ENCODE peak calls at places on chromosomes 12 and 14, in five cellular contexts. G, X, I, Y and E are unnamed samples.

GRCh38 chr12:50380761-50381325 is 15.6 kb downstream of the FAM186A start:
- DNase-seq in G (no peak), X (no peak), I (no peak), Y (no peak), E (no peak)

GRCh38 chr12:92561543-92561899 is 141.3 kb upstream of the PLEKHG7 start:
- DNase-seq in G (peak; percentile 60), X (no peak), I (no peak), Y (peak; percentile 74), E (peak; percentile 38)

GRCh38 chr14:55848964-55849363 is 269.0 kb downstream of the KTN1 start:
- DNase-seq in G (no peak), X (no peak), I (no peak), Y (no peak), E (no peak)

GRCh38 chr12:13405961-13406703 is 209.6 kb downstream of the EMP1 start:
- DNase-seq in G (no peak), X (no peak), I (no peak), Y (no peak), E (no peak)

GRCh38 chr14:74541225-74541624 is 47.7 kb downstream of the ISCA2 start:
- DNase-seq in G (no peak), X (no peak), I (no peak), Y (no peak), E (no peak)

GRCh38 chr14:64012720-64013119 is 159.9 kb downstream of the SYNE2 start:
- DNase-seq in G (no peak), X (no peak), I (no peak), Y (no peak), E (no peak)

GRCh38 chr14:88242426-88242825 is 80.6 kb downstream of the KCNK10 start:
- DNase-seq in G (no peak), X (no peak), I (no peak), Y (no peak), E (no peak)

GRCh38 chr12:107317751-107318553 is 224.6 kb upstream of the CRY1 start:
- DNase-seq in G (peak; percentile 90), X (no peak), I (no peak), Y (peak; percentile 77), E (peak; percentile 90)

GRCh38 chr14:61468063-61468825 is 146.9 kb downstream of the PRKCH start:
- DNase-seq in G (no peak), X (no peak), I (no peak), Y (no peak), E (no peak)

GRCh38 chr12:6791931-6792520 is 2.7 kb downstream of the CD4 start:
- DNase-seq in G (no peak), X (no peak), I (no peak), Y (no peak), E (no peak)

GRCh38 chr14:31253746-31254471 is 46.3 kb upstream of the HECTD1 start:
- DNase-seq in G (no peak), X (no peak), I (no peak), Y (no peak), E (no peak)

GRCh38 chr12:9760699-9761406 is at the start of gene CD69:
- DNase-seq in G (peak; percentile 49), X (no peak), I (peak; percentile 83), Y (no peak), E (no peak)

GRCh38 chr12:107634530-107634929 is 51.1 kb upstream of the PWP1 start:
- DNase-seq in G (no peak), X (no peak), I (no peak), Y (no peak), E (no peak)

GRCh38 chr14:24368562-24369252 is 723 bp downstream of the NFATC4 start:
- DNase-seq in G (peak; percentile 39), X (no peak), I (peak; percentile 53), Y (peak; percentile 43), E (peak; percentile 88)

GRCh38 chr12:88300931-88301330 is 158.8 kb downstream of the TMTC3 start:
- DNase-seq in G (no peak), X (no peak), I (no peak), Y (no peak), E (no peak)

GRCh38 chr14:71242237-71242748 is 335.0 kb downstream of the PCNX1 start:
- DNase-seq in G (no peak), X (no peak), I (no peak), Y (peak; percentile 31), E (no peak)

GRCh38 chr12:117845271-117845904 is 123.4 kb downstream of the KSR2 start:
- DNase-seq in G (no peak), X (no peak), I (peak; percentile 54), Y (no peak), E (no peak)

GRCh38 chr12:112107306-112107705 is 1.3 kb downstream of the NAA25 start:
- DNase-seq in G (no peak), X (no peak), I (no peak), Y (no peak), E (no peak)
- H3K4me3 ChIP-seq in G (peak overlapping the region; percentile 87), X (peak overlapping the region; percentile 85), I (peak overlapping the region; percentile 90), Y (peak overlapping the region; percentile 85), E (peak overlapping the region; percentile 57)

DNA sequence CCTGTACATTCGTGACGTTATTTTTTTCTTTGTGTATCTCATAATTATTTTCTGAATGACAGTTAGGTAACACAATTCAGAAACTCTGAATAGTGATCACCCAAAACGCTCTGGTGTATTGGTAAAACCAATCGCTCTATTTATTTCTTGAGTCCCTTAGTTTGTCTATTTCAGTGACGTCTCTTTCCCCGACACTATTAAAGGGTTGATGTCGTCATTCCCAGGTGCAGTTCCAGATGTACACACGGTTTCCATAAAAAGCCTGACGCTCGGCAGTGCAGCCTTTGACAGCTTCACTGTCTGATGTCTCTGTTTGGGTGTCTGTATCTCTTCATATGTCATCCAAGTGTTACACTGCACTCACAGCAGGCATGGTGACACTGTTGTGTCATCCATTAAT is 701.4 kb downstream of the TMEM121 start:
- DNase-seq in G (no peak), X (no peak), I (no peak), Y (no peak), E (no peak)
- H3K9me3 ChIP-seq in G (no peaks in the 10 kb centered on the region), X (peaks cover 5% of the 10 kb centered on the region), I (no peaks in the 10 kb centered on the region), Y (no peaks in the 10 kb centered on the region), E (no peaks in the 10 kb centered on the region)

DNA sequence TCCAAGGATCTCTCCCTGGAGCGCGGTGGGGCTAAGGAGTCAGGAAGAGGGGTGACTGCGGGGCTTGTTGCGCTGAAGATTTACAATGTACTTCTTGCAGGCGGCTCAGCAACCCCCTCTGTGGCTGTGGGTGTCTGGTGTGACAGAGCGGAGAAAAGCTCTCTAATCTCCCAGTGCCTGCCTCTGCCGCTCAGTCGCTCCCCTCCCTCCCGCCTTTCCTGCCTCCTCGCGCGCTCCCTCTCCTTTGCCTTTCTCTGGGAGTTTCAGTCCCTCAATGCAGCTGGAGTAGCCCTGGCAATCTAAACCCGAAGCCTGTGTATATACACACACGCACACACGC is 799 bp upstream of the TRHDE start:
- DNase-seq in G (peak; percentile 69), X (no peak), I (no peak), Y (peak; percentile 5), E (peak; percentile 59)
- H3K4me3 ChIP-seq in G (peak overlapping the region; percentile 73), X (peak overlapping the region; percentile 42), I (no peak overlapping the region), Y (peak overlapping the region; percentile 47), E (peak overlapping the region; percentile 78)

GRCh38 chr14:105549481-105549880 is 23.1 kb downstream of the TMEM121 start:
- DNase-seq in G (peak; percentile 23), X (no peak), I (no peak), Y (no peak), E (no peak)

GRCh38 chr14:105547741-105548169 is 21.4 kb downstream of the TMEM121 start:
- DNase-seq in G (no peak), X (no peak), I (no peak), Y (no peak), E (no peak)
- H3K9me3 ChIP-seq in G (no peaks in the 10 kb centered on the region), X (peaks cover 4% of the 10 kb centered on the region), I (peaks cover 11% of the 10 kb centered on the region), Y (peaks cover 15% of the 10 kb centered on the region), E (peaks cover 1% of the 10 kb centered on the region)

DNA sequence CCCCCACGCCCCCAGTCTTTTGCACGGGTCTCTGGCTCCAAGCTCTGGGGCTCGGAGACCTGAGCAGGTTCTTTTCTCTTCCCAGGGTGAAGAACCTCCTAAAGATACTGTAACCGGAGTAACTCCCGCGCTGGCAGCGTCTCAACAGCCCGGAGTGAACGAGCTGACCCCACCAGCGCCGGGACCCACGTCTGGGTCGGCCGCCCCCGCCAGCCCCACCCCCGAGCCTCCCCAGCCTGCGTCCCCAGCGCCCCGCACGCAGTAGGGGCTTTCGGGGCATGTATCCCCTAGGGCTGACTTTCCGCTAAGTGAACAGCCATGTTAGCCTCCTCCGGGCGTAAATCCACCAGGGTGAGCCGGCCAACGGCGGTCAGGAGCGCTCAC is 834 bp downstream of the SLC35F4 start:
- DNase-seq in G (no peak), X (no peak), I (no peak), Y (no peak), E (no peak)
- H3K4me3 ChIP-seq in G (peak overlapping the region; percentile 59), X (peak overlapping the region; percentile 44), I (no peak overlapping the region), Y (no peak overlapping the region), E (peak overlapping the region; percentile 26)

DNA sequence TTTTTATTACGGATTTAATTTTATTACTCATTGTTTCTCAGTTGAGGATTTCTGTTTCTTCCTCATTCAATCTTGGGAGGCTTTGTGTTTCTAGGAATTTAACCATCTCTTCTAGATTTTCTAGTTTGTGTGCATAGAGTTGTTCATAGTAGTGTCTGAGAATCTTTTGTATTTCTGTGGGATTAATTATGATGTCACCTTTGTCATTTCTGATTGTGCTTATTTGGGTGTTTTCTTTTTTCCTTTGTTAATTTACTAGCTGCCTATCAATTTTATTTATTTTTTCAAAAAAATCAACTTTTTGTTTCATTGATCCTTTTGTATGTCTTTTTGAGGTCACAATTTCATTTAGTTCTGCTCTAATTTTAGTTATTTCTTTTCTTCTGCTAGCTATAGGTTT is 75.9 kb downstream of the IFNG-AS1 start:
- DNase-seq in G (no peak), X (no peak), I (no peak), Y (no peak), E (no peak)
- H3K9me3 ChIP-seq in G (no peaks in the 10 kb centered on the region), X (no peaks in the 10 kb centered on the region), I (peaks cover 16% of the 10 kb centered on the region), Y (peaks cover 16% of the 10 kb centered on the region), E (no peaks in the 10 kb centered on the region)

DNA sequence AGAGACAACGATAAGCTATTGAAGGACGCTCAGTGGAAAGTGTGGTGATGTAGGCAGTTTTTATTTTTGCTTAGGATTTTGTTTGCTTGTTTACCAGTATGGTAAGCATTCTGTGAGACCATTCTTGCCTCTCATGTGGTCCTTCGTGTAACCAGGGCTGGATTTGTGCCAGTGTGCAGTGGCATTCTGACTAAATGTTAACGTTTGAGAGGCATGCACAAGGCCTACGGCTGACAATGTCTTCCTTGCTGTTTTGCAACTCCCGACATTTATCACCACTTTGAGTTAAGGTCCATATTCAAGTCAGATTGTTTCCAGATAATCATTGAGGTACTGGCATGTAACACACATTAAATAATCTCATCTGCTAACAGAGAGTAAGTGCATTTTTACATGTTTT is 102.3 kb upstream of the BCAT1 start:
- DNase-seq in G (no peak), X (no peak), I (no peak), Y (no peak), E (no peak)
- H3K4me3 ChIP-seq in G (no peak overlapping the region), X (no peak overlapping the region), I (peak overlapping the region; percentile 90), Y (no peak overlapping the region), E (no peak overlapping the region)

DNA sequence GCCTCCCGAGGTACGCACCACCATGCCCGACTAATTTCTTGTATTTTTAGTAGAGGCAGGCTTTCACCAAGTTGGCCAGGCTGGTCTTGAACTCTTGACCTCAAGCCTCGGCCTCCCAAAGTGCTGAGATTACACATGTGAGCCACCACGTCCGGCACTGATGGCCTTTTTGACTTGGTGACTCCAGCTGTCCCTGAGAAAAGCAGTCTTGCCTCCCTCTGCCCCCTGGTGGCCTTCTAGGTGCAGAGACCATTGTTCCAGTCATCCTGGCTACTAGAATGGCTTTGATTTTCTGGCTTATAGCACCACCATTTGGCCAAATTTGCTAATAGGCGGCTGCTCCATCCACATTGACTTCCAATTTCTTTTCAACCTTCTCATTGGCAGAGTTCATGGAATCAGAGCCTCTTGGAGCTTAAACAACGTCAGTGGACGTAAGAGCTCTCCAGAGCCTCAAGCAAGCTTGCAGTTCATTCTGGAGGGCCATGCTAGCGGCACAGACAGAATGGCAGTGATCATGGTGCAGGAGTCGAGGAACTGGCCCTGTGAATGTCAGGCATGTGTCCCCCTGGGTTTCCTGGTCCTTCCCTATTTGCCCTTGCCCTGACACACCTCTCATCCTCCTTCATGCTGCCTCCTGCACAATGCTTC is 25.4 kb upstream of the EIF4B start:
- DNase-seq in G (peak; percentile 94), X (peak; percentile 96), I (peak; percentile 88), Y (peak; percentile 92), E (peak; percentile 90)
- H3K9me3 ChIP-seq in G (no peaks in the 10 kb centered on the region), X (no peaks in the 10 kb centered on the region), I (no peaks in the 10 kb centered on the region), Y (no peaks in the 10 kb centered on the region), E (no peaks in the 10 kb centered on the region)